ENCODE peak calls at places on chromosomes 16 and 17, in ten cellular contexts. G is colonic mucosa, F is astrocyte of the spinal cord, X is retinal pigment epithelial cell, U is AG10803, N is RWPE2, W is epithelial cell of proximal tubule, T is tibial nerve, I is lung, Q is ascending aorta. K is an unnamed sample.

GRCh38 chr16:72125635-72126428 is 32.2 kb downstream of the DHX38 start:
- DNase-seq in F (no peak), X (no peak), T (no peak), I (no peak), Q (no peak), U (no peak), N (no peak), W (no peak), G (peak), K (no peak)

GRCh38 chr16:89562939-89563338 is 2.5 kb downstream of the RPL13 start:
- DNase-seq in F (peak), N (no peak), X (no peak), U (no peak), W (no peak), Q (no peak), G (no peak), T (no peak), I (no peak), K (no peak)

GRCh38 chr16:86664518-86665318 is 86.4 kb downstream of the FOXL1 start:
- DNase-seq in N (peak), G (peak), T (no peak), Q (no peak), F (peak), U (peak), X (peak), W (peak), I (no peak), K (peak)

GRCh38 chr17:28394717-28395116 is 11.3 kb downstream of the SLC46A1 start:
- DNase-seq in G (no peak), W (no peak), T (no peak), X (no peak), I (no peak), Q (no peak), N (no peak), F (peak), U (peak), K (peak)

GRCh38 chr17:62660629-62661118 is 33.2 kb downstream of the MRC2 start:
- DNase-seq in I (no peak), F (no peak), T (no peak), W (no peak), N (no peak), Q (no peak), U (no peak), G (no peak), X (no peak), K (no peak)

GRCh38 chr17:80986816-80987480 is 4.7 kb upstream of the CHMP6 start:
- DNase-seq in N (no peak), T (no peak), F (no peak), U (no peak), G (no peak), X (no peak), Q (no peak), W (no peak), I (no peak), K (no peak)

GRCh38 chr17:78130439-78131101 is at the start of gene TMC8:
- DNase-seq in G (no peak), Q (no peak), N (no peak), U (no peak), T (peak), F (no peak), I (peak), X (no peak), W (no peak), K (no peak)

GRCh38 chr17:32518856-32519768 is 32.3 kb downstream of the CDK5R1 start:
- DNase-seq in Q (no peak), U (peak), W (no peak), F (peak), X (no peak), I (no peak), N (peak), T (no peak), G (peak), K (peak)

GRCh38 chr17:35069311-35069710 is 5.8 kb upstream of the RFFL start:
- DNase-seq in G (no peak), F (no peak), Q (no peak), U (peak), I (no peak), N (no peak), W (no peak), T (no peak), X (no peak), K (no peak)

GRCh38 chr16:57235128-57236092 is 9.6 kb upstream of the ARL2BP start:
- DNase-seq in T (no peak), I (no peak), G (no peak), Q (no peak), F (peak), U (no peak), W (no peak), N (no peak), X (no peak), K (peak)

GRCh38 chr16:27489906-27490305 is 59.8 kb downstream of the GTF3C1 start:
- DNase-seq in Q (no peak), W (no peak), F (no peak), U (no peak), N (no peak), X (no peak), I (no peak), T (no peak), G (no peak), K (no peak)

GRCh38 chr17:74245145-74245817 is 28.8 kb upstream of the DNAI2 start:
- DNase-seq in F (peak), Q (no peak), I (no peak), G (no peak), W (no peak), U (no peak), T (no peak), X (no peak), N (peak), K (peak)

GRCh38 chr17:9468532-9468931 is 107.1 kb downstream of the STX8 start:
- DNase-seq in Q (no peak), G (no peak), F (no peak), T (no peak), U (no peak), I (no peak), N (no peak), W (no peak), X (no peak), K (no peak)

GRCh38 chr17:32627233-32628008 is 140.6 kb downstream of the CDK5R1 start:
- DNase-seq in I (no peak), N (no peak), G (no peak), U (peak), X (no peak), T (no peak), Q (no peak), W (no peak), F (peak), K (no peak)

GRCh38 chr17:29369831-29370735 is 20.1 kb upstream of the TAOK1 start:
- DNase-seq in N (no peak), G (peak), U (peak), Q (no peak), X (peak), T (peak), I (peak), F (peak), W (peak), K (peak)

GRCh38 chr16:89484923-89485679 is 5.3 kb downstream of the ANKRD11 start:
- DNase-seq in I (no peak), T (no peak), F (no peak), X (no peak), N (no peak), W (no peak), Q (no peak), G (no peak), U (no peak), K (no peak)

GRCh38 chr17:55845385-55845784 is 94.5 kb downstream of the PCTP start:
- DNase-seq in N (no peak), F (peak), G (peak), Q (no peak), T (peak), X (no peak), U (peak), W (no peak), I (peak), K (peak)

GRCh38 chr16:87580855-87581261 is 21.4 kb upstream of the JPH3 start:
- DNase-seq in X (no peak), G (no peak), F (peak), N (no peak), I (no peak), Q (no peak), W (no peak), U (peak), T (no peak), K (peak)

GRCh38 chr17:75941442-75941819 is 589 bp upstream of the FBF1 start:
- DNase-seq in I (no peak), T (no peak), W (no peak), F (no peak), U (no peak), N (no peak), Q (no peak), G (no peak), X (no peak), K (no peak)

GRCh38 chr17:10314332-10314731 is 58.5 kb downstream of the MYH13 start:
- DNase-seq in F (no peak), G (no peak), N (no peak), U (no peak), T (no peak), I (no peak), X (no peak), W (no peak), Q (no peak), K (no peak)

GRCh38 chr17:47990962-47991731 is 20.2 kb downstream of the CDK5RAP3 start:
- DNase-seq in F (no peak), Q (no peak), T (no peak), I (no peak), G (no peak), X (no peak), W (no peak), U (peak), N (no peak), K (peak)

GRCh38 chr17:16342979-16343378 is 10.3 kb downstream of the CENPV start:
- DNase-seq in N (no peak), Q (no peak), I (no peak), G (no peak), X (no peak), T (no peak), W (no peak), F (peak), U (peak), K (no peak)

GRCh38 chr17:38510424-38511125 is 82.3 kb downstream of the ARHGAP23 start:
- DNase-seq in I (no peak), W (no peak), U (no peak), T (no peak), G (no peak), Q (no peak), N (no peak), F (peak), X (no peak), K (no peak)

GRCh38 chr17:47705536-47706481 is 11.8 kb downstream of the TBKBP1 start:
- DNase-seq in W (no peak), F (no peak), Q (no peak), T (no peak), G (no peak), U (no peak), N (no peak), X (no peak), I (no peak), K (no peak)

GRCh38 chr16:29816694-29817441 is 916 bp downstream of the PAGR1 start:
- DNase-seq in F (peak), N (no peak), Q (no peak), G (peak), T (no peak), X (no peak), I (no peak), U (peak), W (no peak), K (peak)

GRCh38 chr16:56348168-56349085 is 76.9 kb downstream of the AMFR start:
- DNase-seq in I (no peak), F (no peak), W (no peak), T (no peak), U (no peak), N (no peak), G (no peak), X (no peak), Q (no peak), K (no peak)

GRCh38 chr17:49898547-49899490 is 51.0 kb upstream of the TAC4 start:
- DNase-seq in G (no peak), U (no peak), I (no peak), T (no peak), Q (no peak), F (no peak), W (no peak), N (no peak), X (no peak), K (peak)

GRCh38 chr16:83058376-83058775 is 431.6 kb downstream of the CDH13 start:
- DNase-seq in F (no peak), U (no peak), X (no peak), I (no peak), N (no peak), Q (no peak), T (no peak), W (no peak), G (no peak), K (no peak)

DNA sequence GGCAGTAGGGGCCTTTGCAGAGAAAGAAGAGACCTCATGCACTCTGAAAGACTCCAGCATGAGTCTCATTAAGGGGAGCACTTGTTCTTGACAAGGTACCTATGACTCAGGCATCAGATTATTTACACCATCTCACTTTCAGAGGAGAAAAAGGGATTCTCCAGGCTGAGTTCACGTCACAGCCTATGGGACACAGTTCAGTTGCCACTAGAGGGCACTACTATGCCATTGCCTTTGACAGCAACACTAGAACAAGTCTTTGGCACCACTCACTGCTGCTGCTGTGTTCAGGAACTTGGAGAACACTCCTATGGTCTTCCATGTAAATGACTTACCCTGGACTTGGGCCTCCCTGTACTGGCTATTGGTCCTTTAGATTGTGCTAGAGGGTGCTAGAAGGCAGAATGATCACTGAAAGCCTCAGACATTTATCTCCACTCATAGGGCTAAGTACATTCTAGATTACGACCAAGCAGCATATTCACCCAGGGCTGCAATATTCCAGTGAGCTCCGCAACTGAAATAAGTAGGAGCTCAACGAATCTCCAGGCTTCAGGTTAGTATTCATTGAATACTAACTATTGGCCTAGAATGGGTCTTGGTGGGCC is 225.1 kb upstream of the CA10 start:
- DNase-seq in Q (no peak), N (no peak), W (peak), G (peak), F (peak), U (no peak), X (no peak), I (peak), T (peak), K (peak)
- TF ChIP-seq CTCF in Q (peak), N (peak), W (peak), G (peak), F (peak), U (no peak), X (peak), I (peak), T (peak), K (peak)

DNA sequence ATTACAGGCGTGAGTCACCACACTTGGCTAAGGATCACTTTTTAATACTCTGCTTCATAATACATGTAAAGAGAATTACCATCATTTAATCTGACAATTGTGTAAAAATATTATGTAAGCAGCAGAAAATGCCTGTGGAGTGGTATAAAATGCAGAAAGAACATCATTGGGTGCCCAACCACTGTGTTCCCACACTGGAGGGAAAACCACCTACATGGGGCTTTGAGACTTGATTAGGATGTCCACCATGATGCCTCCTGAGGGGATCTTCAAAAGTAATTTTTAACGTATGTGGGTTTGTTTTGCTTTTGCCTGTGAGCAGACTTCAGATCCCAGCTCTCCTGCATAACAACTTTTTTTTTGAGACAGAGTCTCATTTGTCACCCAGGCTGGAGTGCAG is 18.8 kb downstream of the CFAP97D1 start:
- DNase-seq in F (no peak), X (no peak), T (no peak), N (no peak), W (no peak), I (no peak), Q (no peak), G (no peak), U (no peak), K (no peak)
- H3K4me3 ChIP-seq in F (no peak), X (no peak), T (no peak), N (no peak), W (no peak), I (no peak), Q (no peak), G (no peak), U (no peak), K (no peak)

GRCh38 chr16:13176711-13177110 is 275.3 kb downstream of the SHISA9 start:
- DNase-seq in F (no peak), Q (no peak), U (no peak), T (no peak), I (no peak), X (no peak), W (no peak), G (no peak), N (no peak), K (no peak)

GRCh38 chr16:13181432-13181831 is 280.0 kb downstream of the SHISA9 start:
- DNase-seq in F (no peak), W (no peak), I (no peak), X (no peak), N (no peak), T (no peak), U (no peak), G (no peak), Q (no peak), K (no peak)

GRCh38 chr16:13178318-13178717 is 276.9 kb downstream of the SHISA9 start:
- DNase-seq in U (no peak), Q (no peak), G (no peak), I (no peak), W (no peak), X (no peak), T (no peak), F (no peak), N (no peak), K (no peak)
- TF ChIP-seq CTCF in U (no peak), Q (no peak), G (no peak), I (no peak), W (no peak), X (no peak), T (no peak), F (no peak), N (no peak), K (no peak)

GRCh38 chr16:53433509-53433908 is 762 bp upstream of the RBL2 start:
- DNase-seq in I (peak), G (no peak), Q (no peak), F (no peak), U (no peak), N (no peak), T (no peak), W (no peak), X (no peak), K (peak)
- H3K4me3 ChIP-seq in I (no peak), G (peak), Q (peak), F (no peak), U (no peak), N (peak), T (no peak), W (no peak), X (no peak), K (peak)

K was measured in fibroblast of villous mesenchyme.